ENCODE peak calls at places on chromosomes 1 and 21, in ten cellular contexts. V is neuronal stem cell, Z is fibroblast of lung, C is cardiac muscle cell, G is skeletal muscle cell, M is heart right ventricle, W is AG04450, F is fibroblast of villous mesenchyme, D is GM12865, S is stomach. A is an unnamed sample.
A peak's percentile ranks its signal among the peaks of the same experiment; 100 is the strongest.

GRCh38 chr1:243950166-243950565 is 100.1 kb upstream of the AKT3 start:
- DNase-seq in G (peak; percentile 48), F (peak; percentile 59), V (no peak), W (peak; percentile 77), C (peak; percentile 58), M (no peak), S (no peak), D (no peak), Z (peak; percentile 96), A (no peak)

GRCh38 chr1:201254625-201255469 is 28.5 kb upstream of the PKP1 start:
- DNase-seq in S (peak; percentile 72), D (peak; percentile 51), M (peak; percentile 52), G (no peak), C (peak; percentile 50), W (no peak), Z (no peak), F (peak; percentile 25), V (peak; percentile 73), A (no peak)

GRCh38 chr1:87330954-87331318 is 2.3 kb downstream of the LMO4 start:
- DNase-seq in S (no peak), Z (no peak), W (no peak), G (no peak), M (no peak), F (no peak), D (no peak), C (no peak), V (no peak), A (no peak)

GRCh38 chr1:238176441-238176840 is 285.7 kb upstream of the ZP4 start:
- DNase-seq in M (no peak), V (no peak), Z (peak; percentile 51), W (no peak), D (no peak), G (no peak), F (no peak), C (no peak), S (no peak), A (no peak)

GRCh38 chr1:153903841-153904455 is 18.8 kb downstream of the GATAD2B start:
- DNase-seq in Z (no peak), V (no peak), F (no peak), M (no peak), D (no peak), W (no peak), G (no peak), S (no peak), C (no peak), A (no peak)

GRCh38 chr1:154810571-154810970 is 59.5 kb downstream of the KCNN3 start:
- DNase-seq in V (no peak), S (no peak), Z (no peak), C (no peak), W (no peak), M (no peak), D (no peak), G (no peak), F (no peak), A (no peak)

GRCh38 chr1:58412071-58412580 is 134.4 kb downstream of the OMA1 start:
- DNase-seq in Z (peak; percentile 82), C (peak; percentile 59), F (peak; percentile 47), V (no peak), G (no peak), M (no peak), D (no peak), S (no peak), W (no peak), A (no peak)

GRCh38 chr1:161198877-161199431 is at the start of gene ADAMTS4:
- DNase-seq in D (no peak), W (peak; percentile 48), F (peak; percentile 90), G (peak; percentile 68), M (peak; percentile 87), Z (peak; percentile 42), C (peak; percentile 90), S (peak; percentile 43), V (no peak), A (no peak)

GRCh38 chr21:42343963-42344510 is 6.8 kb downstream of the TFF2 start:
- DNase-seq in W (no peak), M (no peak), C (no peak), Z (no peak), F (no peak), G (no peak), S (no peak), V (no peak), D (no peak), A (no peak)

GRCh38 chr1:116868386-116868785 is 41.3 kb upstream of the PTGFRN start:
- DNase-seq in W (no peak), G (no peak), C (peak; percentile 78), D (no peak), V (no peak), Z (peak; percentile 57), M (no peak), S (no peak), F (no peak), A (no peak)

GRCh38 chr1:87291107-87291506 is 37.6 kb upstream of the LMO4 start:
- DNase-seq in D (no peak), G (no peak), S (no peak), V (no peak), M (no peak), C (peak; percentile 37), F (no peak), Z (peak; percentile 89), W (no peak), A (no peak)

GRCh38 chr1:172832332-172832731 is 173.4 kb downstream of the FASLG start:
- DNase-seq in C (no peak), W (no peak), Z (no peak), G (no peak), M (no peak), F (no peak), S (no peak), D (no peak), V (no peak), A (no peak)

GRCh38 chr21:38380391-38381137 is 117.7 kb downstream of the ERG start:
- DNase-seq in S (no peak), Z (peak; percentile 25), W (no peak), F (peak; percentile 17), G (no peak), M (no peak), D (no peak), C (peak; percentile 50), V (no peak), A (no peak)

GRCh38 chr1:233613252-233614172 is at the start of gene KCNK1:
- DNase-seq in F (peak; percentile 85), C (peak; percentile 94), D (peak; percentile 57), G (peak; percentile 91), S (peak; percentile 86), Z (peak; percentile 94), V (peak; percentile 54), W (no peak), M (peak; percentile 32), A (no peak)
- H3K4me3 ChIP-seq in F (peak within 1 kb of the TSS; percentile 64), C (peak within 1 kb of the TSS; percentile 61), D (peak within 1 kb of the TSS; percentile 80), G (peak within 1 kb of the TSS; percentile 82), S (peak within 1 kb of the TSS; percentile 56), Z (peak within 1 kb of the TSS; percentile 58), V (peak within 1 kb of the TSS; percentile 30), W (peak within 1 kb of the TSS; percentile 55), M (peak within 1 kb of the TSS; percentile 62), A (peak within 1 kb of the TSS; percentile 53)

GRCh38 chr1:159171254-159171687 is at the start of gene CADM3:
- DNase-seq in Z (no peak), C (peak; percentile 83), D (no peak), W (no peak), F (no peak), G (no peak), S (no peak), M (no peak), V (peak; percentile 61), A (no peak)
- H3K4me3 ChIP-seq in Z (no peak within 1 kb of the TSS), C (peak within 1 kb of the TSS; percentile 74), D (no peak within 1 kb of the TSS), W (no peak within 1 kb of the TSS), F (no peak within 1 kb of the TSS), G (peak within 1 kb of the TSS; percentile 35), S (peak within 1 kb of the TSS; percentile 47), M (peak within 1 kb of the TSS; percentile 32), V (peak within 1 kb of the TSS; percentile 65), A (no peak within 1 kb of the TSS)

GRCh38 chr1:204075116-204075636 is 2.3 kb downstream of the SOX13 start:
- DNase-seq in C (peak; percentile 51), V (no peak), G (no peak), S (peak; percentile 44), W (no peak), D (no peak), Z (no peak), M (no peak), F (peak; percentile 39), A (no peak)
- H3K4me3 ChIP-seq in C (peak overlapping the region; percentile 75), V (peak overlapping the region; percentile 99), G (peak overlapping the region; percentile 84), S (peak overlapping the region; percentile 77), W (peak overlapping the region; percentile 74), D (no peak overlapping the region), Z (peak overlapping the region; percentile 56), M (peak overlapping the region; percentile 87), F (peak overlapping the region; percentile 91), A (no peak overlapping the region)

GRCh38 chr1:89832481-89833127 is 11.8 kb downstream of the LRRC8D start:
- DNase-seq in D (no peak), V (no peak), C (no peak), G (no peak), W (no peak), Z (no peak), M (no peak), S (no peak), F (peak; percentile 38), A (no peak)
- H3K4me3 ChIP-seq in D (no peak overlapping the region), V (no peak overlapping the region), C (no peak overlapping the region), G (no peak overlapping the region), W (no peak overlapping the region), Z (no peak overlapping the region), M (no peak overlapping the region), S (no peak overlapping the region), F (no peak overlapping the region), A (no peak overlapping the region)

GRCh38 chr1:156509424-156510035 is 9.0 kb upstream of the MEF2D start:
- DNase-seq in F (no peak), D (no peak), V (no peak), S (no peak), M (no peak), G (no peak), W (no peak), C (no peak), Z (no peak), A (no peak)
- H3K4me3 ChIP-seq in F (no peak overlapping the region), D (no peak overlapping the region), V (no peak overlapping the region), S (no peak overlapping the region), M (no peak overlapping the region), G (no peak overlapping the region), W (no peak overlapping the region), C (no peak overlapping the region), Z (no peak overlapping the region), A (no peak overlapping the region)

A was measured in GM12864.